ENCODE peak calls at places on chromosomes 7 and 10, in eight cellular contexts. J is endodermal cell, I is GM23248, W is GM12878, H is ascending aorta, Y is sigmoid colon, K is upper lobe of right lung, E is suprapubic skin. B is an unnamed sample. For H3K36me3, the result is how much of the 10 kb centered on the place peaks cover.

GRCh38 chr7:98874942-98875341 is 3.4 kb upstream of the TRRAP start:
- DNase-seq in J (no peak), I (no peak), W (no peak), H (peak), Y (peak), K (no peak), E (no peak), B (no peak)

GRCh38 chr10:130453036-130453720 is 317.0 kb downstream of the GLRX3 start:
- DNase-seq in J (no peak), I (no peak), W (no peak), H (no peak), Y (peak), K (no peak), E (no peak), B (no peak)

GRCh38 chr10:55065185-55065584 is 264.2 kb upstream of the PCDH15 start:
- DNase-seq in J (no peak), I (no peak), W (no peak), H (no peak), Y (no peak), K (no peak), E (no peak), B (no peak)

GRCh38 chr10:49254556-49255318 is 44.2 kb upstream of the C10orf71 start:
- DNase-seq in J (peak), I (no peak), W (no peak), H (no peak), Y (no peak), K (no peak), E (no peak), B (no peak)

GRCh38 chr10:72819053-72819452 is 74.5 kb upstream of the OIT3 start:
- DNase-seq in J (no peak), I (no peak), W (no peak), H (no peak), Y (no peak), K (no peak), E (no peak), B (no peak)

GRCh38 chr7:20352573-20353304 is 22.0 kb downstream of the ITGB8 start:
- DNase-seq in J (no peak), I (peak), W (no peak), H (no peak), Y (no peak), K (no peak), E (no peak), B (peak)

GRCh38 chr7:64874562-64875250 is 28.4 kb upstream of the ZNF273 start:
- DNase-seq in J (peak), I (no peak), W (no peak), H (no peak), Y (no peak), K (no peak), E (no peak), B (no peak)

GRCh38 chr7:42545049-42545724 is 308.2 kb upstream of the GLI3 start:
- DNase-seq in J (no peak), I (no peak), W (no peak), H (no peak), Y (no peak), K (no peak), E (no peak), B (no peak)

GRCh38 chr7:32561613-32562012 is 66.3 kb downstream of the AVL9 start:
- DNase-seq in J (no peak), I (no peak), W (no peak), H (no peak), Y (no peak), K (no peak), E (no peak), B (no peak)

GRCh38 chr10:77533156-77533886 is 104.3 kb downstream of the KCNMA1 start:
- DNase-seq in J (no peak), I (no peak), W (no peak), H (no peak), Y (no peak), K (no peak), E (no peak), B (no peak)

GRCh38 chr10:127877116-127877515 is 15.6 kb downstream of the CLRN3 start:
- DNase-seq in J (no peak), I (no peak), W (no peak), H (no peak), Y (no peak), K (no peak), E (no peak), B (no peak)

GRCh38 chr7:157984138-157984913 is 603.3 kb downstream of the PTPRN2 start:
- DNase-seq in J (no peak), I (no peak), W (no peak), H (no peak), Y (no peak), K (peak), E (no peak), B (no peak)

GRCh38 chr10:5888843-5889623 is 660 bp downstream of the ANKRD16 start:
- DNase-seq in J (peak), I (peak), W (no peak), H (peak), Y (peak), K (peak), E (peak), B (peak)

GRCh38 chr10:76113952-76114351 is 682.5 kb downstream of the LRMDA start:
- DNase-seq in J (no peak), I (no peak), W (no peak), H (no peak), Y (no peak), K (no peak), E (no peak), B (peak)

GRCh38 chr7:141210862-141211261 is 137.0 kb downstream of the TMEM178B start:
- DNase-seq in J (no peak), I (no peak), W (no peak), H (no peak), Y (no peak), K (no peak), E (no peak), B (no peak)

GRCh38 chr10:34580643-34581042 is 234.5 kb downstream of the PARD3 start:
- DNase-seq in J (no peak), I (peak), W (no peak), H (no peak), Y (no peak), K (no peak), E (no peak), B (no peak)

GRCh38 chr7:106304575-106304974 is 19.8 kb upstream of the NAMPT start:
- DNase-seq in J (no peak), I (no peak), W (no peak), H (no peak), Y (no peak), K (no peak), E (no peak), B (no peak)

GRCh38 chr7:139725077-139725476 is 52.7 kb downstream of the HIPK2 start:
- DNase-seq in J (peak), I (peak), W (peak), H (no peak), Y (no peak), K (no peak), E (no peak), B (peak)

GRCh38 chr7:151757274-151757673 is 119.6 kb downstream of the PRKAG2 start:
- DNase-seq in J (no peak), I (peak), W (no peak), H (no peak), Y (no peak), K (no peak), E (no peak), B (no peak)

GRCh38 chr10:50992972-50993766 is 81.1 kb upstream of the PRKG1 start:
- DNase-seq in J (peak), I (peak), W (no peak), H (peak), Y (no peak), K (peak), E (no peak), B (peak)

GRCh38 chr10:133158756-133159610 is 1.0 kb upstream of the KNDC1 start:
- DNase-seq in J (peak), I (peak), W (no peak), H (no peak), Y (peak), K (peak), E (peak), B (no peak)

GRCh38 chr7:30913821-30914515 is 2.3 kb downstream of the AQP1 start:
- DNase-seq in J (peak), I (peak), W (no peak), H (no peak), Y (no peak), K (no peak), E (no peak), B (no peak)

GRCh38 chr7:151754142-151754590 is 122.7 kb downstream of the PRKAG2 start:
- DNase-seq in J (peak), I (peak), W (no peak), H (peak), Y (peak), K (peak), E (peak), B (peak)

GRCh38 chr7:156022483-156023459 is 210.5 kb upstream of the SHH start:
- DNase-seq in J (peak), I (no peak), W (no peak), H (peak), Y (no peak), K (no peak), E (no peak), B (no peak)

GRCh38 chr7:778968-779451 is 51.9 kb upstream of the PRKAR1B start:
- DNase-seq in J (no peak), I (no peak), W (no peak), H (no peak), Y (no peak), K (no peak), E (no peak), B (no peak)
- H3K36me3 ChIP-seq in J (half or more), I (under half), W (under half), H (under half), Y (half or more), K (under half), E (half or more), B (under half)

GRCh38 chr7:149475121-149476045 is 14.5 kb upstream of the ZNF777 start:
- DNase-seq in J (no peak), I (no peak), W (no peak), H (no peak), Y (no peak), K (no peak), E (no peak), B (no peak)
- H3K36me3 ChIP-seq in J (half or more), I (under half), W (under half), H (half or more), Y (half or more), K (half or more), E (half or more), B (under half)

GRCh38 chr7:87806150-87806549 is 70.0 kb downstream of the SLC25A40 start:
- DNase-seq in J (no peak), I (no peak), W (no peak), H (no peak), Y (no peak), K (no peak), E (no peak), B (no peak)

GRCh38 chr7:87816389-87816788 is 59.8 kb downstream of the SLC25A40 start:
- DNase-seq in J (no peak), I (no peak), W (no peak), H (no peak), Y (no peak), K (no peak), E (no peak), B (no peak)

GRCh38 chr7:87810130-87810529 is 66.0 kb downstream of the SLC25A40 start:
- DNase-seq in J (no peak), I (no peak), W (no peak), H (no peak), Y (no peak), K (no peak), E (no peak), B (no peak)

DNA sequence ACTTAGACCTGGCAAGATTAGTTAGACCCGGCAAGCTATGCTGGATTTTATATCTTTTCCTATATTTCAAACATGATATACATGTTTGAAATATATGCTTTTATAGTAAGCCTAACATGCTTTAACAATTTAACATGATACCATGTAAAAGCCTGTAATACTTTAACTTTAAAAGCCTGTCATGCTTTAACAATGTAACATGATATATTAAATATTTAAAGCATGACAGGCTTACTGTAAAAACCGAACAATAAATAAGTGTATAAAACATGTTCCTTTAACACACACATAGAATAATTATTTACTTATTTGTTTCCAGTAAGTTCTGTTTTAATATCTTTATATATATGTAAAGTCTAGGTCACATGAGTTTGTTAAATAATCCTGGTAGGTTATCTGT is 65.4 kb downstream of the SLC25A40 start:
- DNase-seq in J (no peak), I (no peak), W (no peak), H (no peak), Y (no peak), K (no peak), E (no peak), B (no peak)
- H3K36me3 ChIP-seq in J (under half), I (under half), W (under half), H (under half), Y (under half), K (under half), E (under half), B (under half)

GRCh38 chr10:44988957-44989620 is 10.5 kb upstream of the DEPP1 start:
- DNase-seq in J (peak), I (no peak), W (no peak), H (peak), Y (peak), K (no peak), E (peak), B (no peak)
- H3K36me3 ChIP-seq in J (under half), I (under half), W (under half), H (under half), Y (half or more), K (under half), E (under half), B (under half)

GRCh38 chr10:1684991-1685390 is 52.3 kb downstream of the ADARB2 start:
- DNase-seq in J (no peak), I (no peak), W (no peak), H (no peak), Y (peak), K (no peak), E (no peak), B (no peak)

GRCh38 chr10:1683649-1684048 is 53.7 kb downstream of the ADARB2 start:
- DNase-seq in J (no peak), I (no peak), W (no peak), H (no peak), Y (peak), K (no peak), E (no peak), B (no peak)

GRCh38 chr10:1687606-1688005 is 49.7 kb downstream of the ADARB2 start:
- DNase-seq in J (peak), I (no peak), W (no peak), H (no peak), Y (no peak), K (no peak), E (no peak), B (no peak)

GRCh38 chr10:1687190-1687589 is 50.1 kb downstream of the ADARB2 start:
- DNase-seq in J (peak), I (no peak), W (no peak), H (no peak), Y (no peak), K (no peak), E (no peak), B (no peak)

GRCh38 chr10:1685671-1686450 is 51.5 kb downstream of the ADARB2 start:
- DNase-seq in J (no peak), I (no peak), W (no peak), H (no peak), Y (peak), K (no peak), E (no peak), B (no peak)
- H3K36me3 ChIP-seq in J (under half), I (under half), W (under half), H (under half), Y (under half), K (under half), E (under half), B (under half)